ENCODE peak calls at places on chromosome 4, in four cellular contexts. One of them, this sample, is unnamed.

GRCh38 chr4:13559414-13559813 is 15.1 kb upstream of the NKX3-2 start:
- DNase-seq in K562: no peak
- DNase-seq in GM12878: no peak
- DNase-seq in A549: no peak
- DNase-seq in this sample: peak; percentile 78

GRCh38 chr4:67035986-67036385 is 509.3 kb downstream of the CENPC start:
- DNase-seq in GM12878: no peak
- DNase-seq in A549: no peak
- DNase-seq in K562: no peak
- DNase-seq in this sample: no peak

GRCh38 chr4:144712775-144713174 is 66.8 kb downstream of the HHIP start:
- DNase-seq in GM12878: no peak
- DNase-seq in A549: no peak
- DNase-seq in K562: no peak
- DNase-seq in this sample: peak; percentile 87

GRCh38 chr4:101418055-101418454 is 70.7 kb upstream of the PPP3CA start:
- DNase-seq in K562: no peak
- DNase-seq in A549: no peak
- DNase-seq in GM12878: peak; percentile 51
- DNase-seq in this sample: no peak

GRCh38 chr4:185640809-185641675 is 105.7 kb upstream of the PDLIM3 start:
- DNase-seq in GM12878: peak; percentile 12
- DNase-seq in A549: peak; percentile 70
- DNase-seq in K562: peak; percentile 14
- DNase-seq in this sample: peak; percentile 82

GRCh38 chr4:68803013-68803412 is 12.8 kb upstream of the UGT2B10 start:
- DNase-seq in K562: no peak
- DNase-seq in GM12878: no peak
- DNase-seq in A549: no peak
- DNase-seq in this sample: no peak

GRCh38 chr4:142615324-142615665 is 230.8 kb downstream of the INPP4B start:
- DNase-seq in A549: peak; percentile 61
- DNase-seq in GM12878: no peak
- DNase-seq in K562: no peak
- DNase-seq in this sample: peak; percentile 71

GRCh38 chr4:7649741-7650531 is 215.2 kb upstream of the PSAPL1 start:
- DNase-seq in GM12878: peak; percentile 9
- DNase-seq in K562: no peak
- DNase-seq in A549: no peak
- DNase-seq in this sample: peak; percentile 95

GRCh38 chr4:188428935-188429334 is 289.7 kb downstream of the TRIML1 start:
- DNase-seq in GM12878: no peak
- DNase-seq in K562: no peak
- DNase-seq in A549: peak; percentile 77
- DNase-seq in this sample: peak; percentile 64

GRCh38 chr4:140326395-140326993 is 47.0 kb upstream of the SCOC start:
- DNase-seq in A549: peak; percentile 18
- DNase-seq in GM12878: no peak
- DNase-seq in K562: peak; percentile 47
- DNase-seq in this sample: peak; percentile 65

GRCh38 chr4:117898496-117898895 is 135.8 kb upstream of the NDST3 start:
- DNase-seq in K562: no peak
- DNase-seq in GM12878: no peak
- DNase-seq in A549: no peak
- DNase-seq in this sample: no peak
- TF ChIP-seq BHLHE40 in K562: no peak
- TF ChIP-seq BHLHE40 in GM12878: no peak
- TF ChIP-seq BHLHE40 in A549: no peak
- TF ChIP-seq BHLHE40 in this sample: no peak

DNA sequence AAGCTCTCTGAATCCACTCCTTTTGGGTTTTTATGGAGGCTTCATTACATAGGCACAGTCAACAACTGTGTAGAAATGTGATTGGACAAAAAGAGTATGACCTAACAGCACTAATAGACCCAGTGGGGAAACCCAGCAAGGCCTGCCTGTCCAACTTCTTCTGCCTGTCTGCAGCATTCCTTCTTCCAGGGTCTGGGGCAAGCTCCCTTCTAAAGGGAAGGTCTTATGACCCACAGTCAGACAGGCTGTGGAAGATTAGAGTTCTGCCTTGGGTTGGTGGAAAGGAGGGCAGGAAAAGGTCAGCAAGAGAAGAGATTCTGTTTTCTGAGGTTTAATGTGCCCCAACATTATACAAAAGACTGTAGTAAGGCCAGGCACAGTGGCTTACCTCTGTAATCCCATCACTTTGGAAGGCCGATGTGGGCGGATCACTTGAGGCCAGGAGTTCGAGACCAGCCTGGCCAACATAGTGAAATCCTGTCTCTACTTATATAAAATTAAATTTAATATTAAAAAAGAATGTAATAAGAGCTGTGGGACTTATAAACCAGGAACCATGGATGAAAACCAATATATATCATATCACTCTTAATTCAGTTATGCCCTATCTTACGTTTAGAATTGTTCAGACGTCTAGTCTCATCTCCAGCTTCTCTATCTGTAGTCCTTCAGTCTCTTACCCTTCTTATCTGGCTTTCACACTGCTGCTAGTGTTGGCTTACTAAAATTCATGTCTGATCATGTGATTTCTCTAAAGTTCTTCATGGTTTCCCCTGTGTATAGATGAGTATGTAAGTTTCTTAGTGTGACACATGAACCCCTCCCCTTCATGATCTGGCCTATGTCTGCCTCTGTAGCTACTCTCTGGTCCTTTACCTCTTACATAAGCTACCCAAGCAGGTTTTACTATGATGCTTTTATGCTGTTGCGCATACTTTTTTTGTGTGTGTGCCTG is 6.2 kb downstream of the CLCN3 start:
- DNase-seq in A549: no peak
- DNase-seq in K562: peak; percentile 63
- DNase-seq in GM12878: no peak
- DNase-seq in this sample: no peak
- TF ChIP-seq RCOR1 in A549: no peak
- TF ChIP-seq RCOR1 in K562: peak; percentile 35
- TF ChIP-seq RCOR1 in GM12878: no peak
- TF ChIP-seq RCOR1 in this sample: no peak

GRCh38 chr4:40515037-40515397 is 114.6 kb downstream of the RBM47 start:
- DNase-seq in K562: no peak
- DNase-seq in A549: no peak
- DNase-seq in GM12878: no peak
- DNase-seq in this sample: peak; percentile 7

GRCh38 chr4:40511017-40511614 is 118.5 kb downstream of the RBM47 start:
- DNase-seq in GM12878: no peak
- DNase-seq in K562: no peak
- DNase-seq in A549: no peak
- DNase-seq in this sample: no peak

GRCh38 chr4:40516651-40517050 is 113.0 kb downstream of the RBM47 start:
- DNase-seq in GM12878: no peak
- DNase-seq in A549: no peak
- DNase-seq in K562: no peak
- DNase-seq in this sample: no peak

GRCh38 chr4:40515398-40516293 is 114.0 kb downstream of the RBM47 start:
- DNase-seq in A549: peak; percentile 81
- DNase-seq in K562: peak; percentile 81
- DNase-seq in GM12878: peak; percentile 95
- DNase-seq in this sample: no peak

GRCh38 chr4:40514409-40515025 is 115.1 kb downstream of the RBM47 start:
- DNase-seq in A549: peak; percentile 39
- DNase-seq in K562: peak; percentile 44
- DNase-seq in GM12878: no peak
- DNase-seq in this sample: no peak
- TF ChIP-seq BHLHE40 in A549: no peak
- TF ChIP-seq BHLHE40 in K562: no peak
- TF ChIP-seq BHLHE40 in GM12878: no peak
- TF ChIP-seq BHLHE40 in this sample: no peak

GRCh38 chr4:16110906-16111305 is 27.1 kb upstream of the PROM1 start:
- DNase-seq in K562: no peak
- DNase-seq in A549: no peak
- DNase-seq in GM12878: no peak
- DNase-seq in this sample: no peak

GRCh38 chr4:16109256-16109655 is 25.4 kb upstream of the PROM1 start:
- DNase-seq in K562: no peak
- DNase-seq in A549: no peak
- DNase-seq in GM12878: no peak
- DNase-seq in this sample: no peak

GRCh38 chr4:16110199-16110598 is 26.4 kb upstream of the PROM1 start:
- DNase-seq in K562: no peak
- DNase-seq in GM12878: no peak
- DNase-seq in A549: no peak
- DNase-seq in this sample: no peak

GRCh38 chr4:16113741-16114140 is 29.9 kb upstream of the PROM1 start:
- DNase-seq in K562: no peak
- DNase-seq in A549: no peak
- DNase-seq in GM12878: no peak
- DNase-seq in this sample: no peak

GRCh38 chr4:16111533-16111932 is 27.7 kb upstream of the PROM1 start:
- DNase-seq in K562: no peak
- DNase-seq in A549: no peak
- DNase-seq in GM12878: no peak
- DNase-seq in this sample: no peak
- TF ChIP-seq RCOR1 in K562: no peak
- TF ChIP-seq RCOR1 in A549: no peak
- TF ChIP-seq RCOR1 in GM12878: no peak
- TF ChIP-seq RCOR1 in this sample: no peak

DNA sequence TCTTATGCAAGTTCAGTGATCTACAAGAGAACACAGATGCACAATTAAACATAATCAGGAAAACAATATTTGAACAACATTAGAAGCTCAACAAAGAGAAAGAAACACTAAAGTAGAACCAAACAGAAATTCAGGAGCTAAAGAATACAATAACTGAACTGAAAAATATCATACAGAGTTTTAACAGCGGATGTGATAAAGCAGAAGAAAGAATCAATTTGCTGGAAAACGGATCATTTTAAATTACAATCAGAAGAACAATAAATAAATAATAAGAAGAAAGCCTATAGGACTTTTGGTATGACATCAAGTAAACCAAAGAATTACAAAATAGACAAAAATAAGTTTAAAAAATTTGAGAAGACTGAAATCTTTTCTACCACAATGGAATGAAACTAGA is 36.3 kb upstream of the CXCL6 start:
- DNase-seq in GM12878: no peak
- DNase-seq in K562: no peak
- DNase-seq in A549: no peak
- DNase-seq in this sample: no peak
- TF ChIP-seq BHLHE40 in GM12878: no peak
- TF ChIP-seq BHLHE40 in K562: no peak
- TF ChIP-seq BHLHE40 in A549: no peak
- TF ChIP-seq BHLHE40 in this sample: no peak

DNA sequence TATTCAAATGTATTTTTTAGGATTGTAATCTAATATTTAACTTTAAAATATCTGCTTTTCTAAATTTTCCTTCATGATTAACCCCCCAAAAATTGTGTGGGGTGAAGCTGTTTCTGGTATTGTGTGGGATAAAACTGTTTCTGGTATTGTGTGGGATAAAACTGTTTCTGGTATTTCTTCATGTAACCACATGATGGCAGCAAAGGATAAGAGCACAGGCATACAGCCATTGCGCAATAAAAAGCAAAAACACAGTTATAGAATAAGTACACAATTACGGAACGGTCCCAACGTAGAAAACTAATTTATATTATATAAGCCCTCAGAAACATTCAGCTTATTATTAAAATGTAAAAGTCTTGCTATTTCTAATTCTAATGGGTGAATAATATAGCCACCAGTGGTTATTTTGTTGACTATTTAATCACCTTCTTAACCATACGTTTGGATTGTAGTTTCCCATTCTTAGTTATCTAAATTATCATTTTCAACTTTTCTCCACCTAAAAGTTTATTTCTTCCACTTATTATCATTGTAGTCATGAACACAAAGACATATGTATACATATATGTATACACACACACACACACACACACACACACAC is 333.9 kb upstream of the FSTL5 start:
- DNase-seq in K562: peak; percentile 5
- DNase-seq in GM12878: no peak
- DNase-seq in A549: peak; percentile 26
- DNase-seq in this sample: peak; percentile 42
- TF ChIP-seq RCOR1 in K562: no peak
- TF ChIP-seq RCOR1 in GM12878: no peak
- TF ChIP-seq RCOR1 in A549: no peak
- TF ChIP-seq RCOR1 in this sample: no peak

This sample was measured in IMR-90.